ENCODE peak calls at places on chromosomes 3 and 15, in four cellular contexts. F, D, J and Y are unnamed samples.

GRCh38 chr3:29239377-29239776 is 41.5 kb upstream of the RBMS3 start:
- DNase-seq in F (no peak), D (no peak), J (no peak), Y (no peak)

GRCh38 chr3:57048728-57049127 is 11.7 kb upstream of the SPATA12 start:
- DNase-seq in F (no peak), D (no peak), J (no peak), Y (no peak)

GRCh38 chr3:130601662-130602061 is 84.7 kb downstream of the COL6A6 start:
- DNase-seq in F (no peak), D (no peak), J (no peak), Y (no peak)

GRCh38 chr3:191136347-191136746 is 62.7 kb upstream of the OSTN start:
- DNase-seq in F (no peak), D (no peak), J (no peak), Y (no peak)

GRCh38 chr3:45806072-45806471 is 9.7 kb upstream of the SLC6A20 start:
- DNase-seq in F (no peak), D (no peak), J (no peak), Y (no peak)

GRCh38 chr3:159620873-159621272 is 367.8 kb upstream of the IL12A start:
- DNase-seq in F (no peak), D (no peak), J (no peak), Y (no peak)

GRCh38 chr3:122810706-122811105 is 15.8 kb downstream of the SLC49A4 start:
- DNase-seq in F (no peak), D (no peak), J (no peak), Y (no peak)

GRCh38 chr3:189334064-189334920 is 162.5 kb downstream of the TPRG1 start:
- DNase-seq in F (no peak), D (no peak), J (no peak), Y (no peak)

GRCh38 chr3:152977356-152977755 is 142.4 kb downstream of the P2RY1 start:
- DNase-seq in F (no peak), D (no peak), J (no peak), Y (no peak)

GRCh38 chr3:151206196-151206595 is 3.2 kb upstream of the GPR171 start:
- DNase-seq in F (no peak), D (no peak), J (no peak), Y (no peak)

GRCh38 chr3:194443911-194444310 is 42.9 kb downstream of the ATP13A3 start:
- DNase-seq in F (no peak), D (no peak), J (no peak), Y (no peak)

GRCh38 chr3:185521349-185522138 is 22.7 kb upstream of the TMEM41A start:
- DNase-seq in F (no peak), D (no peak), J (no peak), Y (no peak)

GRCh38 chr15:82599862-82600261 is 47.3 kb downstream of the CPEB1 start:
- DNase-seq in F (no peak), D (no peak), J (no peak), Y (no peak)

GRCh38 chr15:35305906-35306305 is 220.8 kb upstream of the NANOGP8 start:
- DNase-seq in F (no peak), D (no peak), J (no peak), Y (no peak)

GRCh38 chr3:56787784-56788256 is 13.9 kb downstream of the ARHGEF3 start:
- DNase-seq in F (no peak), D (no peak), J (no peak), Y (no peak)

GRCh38 chr3:136678981-136679380 is 73.2 kb downstream of the STAG1 start:
- DNase-seq in F (no peak), D (no peak), J (no peak), Y (no peak)

GRCh38 chr15:25089577-25089976 is 134.8 kb downstream of the SNRPN start:
- DNase-seq in F (no peak), D (no peak), J (no peak), Y (no peak)

GRCh38 chr15:98730860-98731711 is 82.7 kb downstream of the IGF1R start:
- DNase-seq in F (no peak), D (no peak), J (no peak), Y (no peak)

GRCh38 chr3:119664370-119664769 is 4.0 kb upstream of the POPDC2 start:
- DNase-seq in F (no peak), D (no peak), J (no peak), Y (no peak)

GRCh38 chr3:44439499-44440295 is 37.8 kb downstream of the ZNF445 start:
- DNase-seq in F (peak), D (no peak), J (no peak), Y (no peak)

GRCh38 chr15:68775671-68776476 is 44.8 kb downstream of the ANP32A start:
- DNase-seq in F (peak), D (no peak), J (no peak), Y (no peak)

GRCh38 chr3:33911525-33912322 is 113.3 kb downstream of the PDCD6IP start:
- DNase-seq in F (no peak), D (no peak), J (no peak), Y (no peak)

GRCh38 chr3:72702390-72702789 is 145.9 kb downstream of the SHQ1 start:
- DNase-seq in F (no peak), D (no peak), J (no peak), Y (no peak)

GRCh38 chr3:46824561-46824960 is 38.7 kb downstream of the MYL3 start:
- DNase-seq in F (no peak), D (no peak), J (no peak), Y (no peak)

GRCh38 chr3:132285620-132285945 is 31.6 kb upstream of the ACP3 start:
- DNase-seq in F (no peak), D (no peak), J (no peak), Y (no peak)

GRCh38 chr15:44222478-44222877 is 27.4 kb upstream of the FRMD5 start:
- DNase-seq in F (no peak), D (no peak), J (no peak), Y (no peak)

GRCh38 chr3:30232142-30232541 is 374.3 kb upstream of the TGFBR2 start:
- DNase-seq in F (no peak), D (no peak), J (no peak), Y (no peak)

GRCh38 chr3:110059431-110059830 is 722.1 kb upstream of the DPPA4 start:
- DNase-seq in F (no peak), D (no peak), J (no peak), Y (no peak)

GRCh38 chr3:170584585-170585007 is 1.3 kb downstream of the SLC7A14 start:
- DNase-seq in F (peak), D (peak), J (peak), Y (no peak)

DNA sequence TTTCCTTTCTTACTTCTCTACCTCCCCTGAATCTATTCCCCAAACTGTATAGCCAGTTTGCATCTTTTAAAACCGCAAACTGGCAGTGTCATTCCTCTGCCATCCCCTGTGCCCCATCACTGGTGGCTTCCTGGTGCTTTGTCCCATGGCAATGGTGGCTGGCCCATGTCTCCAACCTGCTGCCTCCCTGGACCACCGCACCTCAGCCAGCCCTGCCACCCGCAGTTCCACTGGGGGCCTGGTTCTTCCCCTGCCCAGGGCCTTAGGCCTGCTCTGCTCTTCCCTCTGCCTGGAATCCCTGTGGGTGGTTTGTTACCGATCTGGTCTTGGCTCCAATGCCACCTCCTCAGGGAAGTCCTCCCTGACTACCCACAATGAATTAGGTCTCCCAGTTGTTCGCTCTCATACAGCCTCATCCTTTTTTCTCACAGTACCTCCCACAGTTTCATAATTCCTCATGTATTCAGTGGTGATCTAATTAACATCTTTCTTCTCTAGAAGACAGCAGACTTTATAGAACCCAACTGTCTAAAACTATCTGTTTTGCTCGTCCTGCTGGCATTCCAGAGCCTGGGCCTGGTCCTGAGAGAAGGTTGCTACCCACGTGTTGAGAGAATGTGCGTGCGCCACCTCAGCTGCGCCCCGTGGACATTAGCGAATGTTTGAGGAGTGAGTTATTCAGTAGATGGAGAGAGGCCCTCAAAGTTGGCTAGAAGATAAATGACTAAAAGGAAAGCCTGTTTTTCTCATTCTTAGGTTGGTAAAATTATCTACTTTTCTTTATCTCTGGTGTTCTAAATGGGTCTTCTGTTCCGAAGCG is 130.1 kb downstream of the DNAJB8 start:
- DNase-seq in F (no peak), D (peak), J (peak), Y (no peak)
- H3K27ac ChIP-seq in F (no peak), D (peak), J (no peak), Y (no peak)

DNA sequence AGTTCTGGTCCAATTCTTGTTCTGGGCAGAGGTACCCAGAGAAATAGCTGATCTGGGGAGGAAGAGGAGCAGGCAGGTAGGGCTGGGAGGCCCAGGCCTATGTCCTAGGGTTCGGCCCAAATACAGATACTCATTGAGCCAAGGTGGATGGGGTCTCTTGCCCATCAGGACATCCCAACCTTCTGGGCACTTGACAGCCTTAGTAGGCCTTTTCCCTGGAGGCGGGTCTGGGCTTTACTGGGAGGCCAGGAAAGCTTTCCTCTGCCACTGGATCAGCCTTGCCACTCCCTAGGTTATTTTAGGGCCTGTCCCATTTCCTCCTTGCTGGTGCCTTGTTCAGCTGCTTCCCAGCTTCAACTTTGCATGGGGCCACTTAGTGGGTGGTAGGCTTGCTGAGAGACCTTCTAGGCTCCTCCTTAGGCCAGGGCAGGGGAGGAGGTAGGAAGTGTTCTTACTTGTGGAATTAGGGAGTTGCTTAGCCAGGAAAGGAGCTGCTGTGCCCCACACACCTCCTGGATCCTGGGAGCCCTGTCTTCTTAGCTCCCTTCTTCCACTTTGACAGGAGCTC is 9.7 kb downstream of the TEX264 start:
- DNase-seq in F (no peak), D (no peak), J (no peak), Y (no peak)
- H3K27ac ChIP-seq in F (no peak), D (peak), J (no peak), Y (no peak)

GRCh38 chr3:43365601-43366305 is 79.4 kb downstream of the SNRK start:
- DNase-seq in F (no peak), D (no peak), J (no peak), Y (no peak)
- H3K27ac ChIP-seq in F (no peak), D (no peak), J (no peak), Y (no peak)

GRCh38 chr3:124398594-124398993 is 331.7 kb upstream of the UMPS start:
- DNase-seq in F (no peak), D (no peak), J (no peak), Y (no peak)
- H3K27ac ChIP-seq in F (no peak), D (no peak), J (no peak), Y (no peak)

GRCh38 chr3:169387751-169388696 is 275.5 kb downstream of the MECOM start:
- DNase-seq in F (no peak), D (peak), J (no peak), Y (no peak)
- H3K27ac ChIP-seq in F (no peak), D (no peak), J (peak), Y (no peak)